ENCODE peak calls at places on chromosomes 16 and 17, in six cellular contexts. One of them, this sample, is unnamed. For H3K27me3, the result is how much of the 10 kb centered on the place peaks cover.

GRCh38 chr17:45230787-45231480 is 9.2 kb downstream of the FMNL1 start:
- DNase-seq in sigmoid colon: peak
- DNase-seq in tibial nerve: no peak
- DNase-seq in BJ: no peak
- DNase-seq in adrenal gland: peak
- DNase-seq in left ventricle myocardium inferior: peak
- DNase-seq in this sample: no peak

GRCh38 chr17:50475362-50475761 is 3.3 kb upstream of the RSAD1 start:
- DNase-seq in sigmoid colon: no peak
- DNase-seq in tibial nerve: no peak
- DNase-seq in BJ: no peak
- DNase-seq in adrenal gland: no peak
- DNase-seq in left ventricle myocardium inferior: no peak
- DNase-seq in this sample: no peak

GRCh38 chr16:84103678-84104077 is 13.1 kb downstream of the MBTPS1 start:
- DNase-seq in sigmoid colon: no peak
- DNase-seq in tibial nerve: no peak
- DNase-seq in BJ: no peak
- DNase-seq in adrenal gland: no peak
- DNase-seq in left ventricle myocardium inferior: no peak
- DNase-seq in this sample: no peak

GRCh38 chr17:16304832-16305231 is 48.4 kb downstream of the CENPV start:
- DNase-seq in sigmoid colon: no peak
- DNase-seq in tibial nerve: no peak
- DNase-seq in BJ: no peak
- DNase-seq in adrenal gland: no peak
- DNase-seq in left ventricle myocardium inferior: no peak
- DNase-seq in this sample: no peak

GRCh38 chr16:20303012-20303411 is 24.3 kb downstream of the GP2 start:
- DNase-seq in sigmoid colon: no peak
- DNase-seq in tibial nerve: no peak
- DNase-seq in BJ: no peak
- DNase-seq in adrenal gland: no peak
- DNase-seq in left ventricle myocardium inferior: no peak
- DNase-seq in this sample: no peak

GRCh38 chr17:10499950-10500349 is 18.4 kb downstream of the MYH1 start:
- DNase-seq in sigmoid colon: no peak
- DNase-seq in tibial nerve: no peak
- DNase-seq in BJ: no peak
- DNase-seq in adrenal gland: no peak
- DNase-seq in left ventricle myocardium inferior: no peak
- DNase-seq in this sample: no peak

GRCh38 chr17:64536913-64537312 is 30.1 kb downstream of the CEP95 start:
- DNase-seq in sigmoid colon: no peak
- DNase-seq in tibial nerve: no peak
- DNase-seq in BJ: no peak
- DNase-seq in adrenal gland: no peak
- DNase-seq in left ventricle myocardium inferior: no peak
- DNase-seq in this sample: no peak

GRCh38 chr16:71885261-71885650 is 1.3 kb upstream of the ZNF821 start:
- DNase-seq in sigmoid colon: no peak
- DNase-seq in tibial nerve: no peak
- DNase-seq in BJ: no peak
- DNase-seq in adrenal gland: no peak
- DNase-seq in left ventricle myocardium inferior: no peak
- DNase-seq in this sample: no peak

GRCh38 chr16:31129568-31130335 is 5.8 kb downstream of the PRSS8 start:
- DNase-seq in sigmoid colon: peak
- DNase-seq in tibial nerve: no peak
- DNase-seq in BJ: no peak
- DNase-seq in adrenal gland: peak
- DNase-seq in left ventricle myocardium inferior: peak
- DNase-seq in this sample: no peak

GRCh38 chr17:50219939-50220465 is 18.6 kb upstream of the COL1A1 start:
- DNase-seq in sigmoid colon: no peak
- DNase-seq in tibial nerve: no peak
- DNase-seq in BJ: no peak
- DNase-seq in adrenal gland: peak
- DNase-seq in left ventricle myocardium inferior: no peak
- DNase-seq in this sample: no peak

GRCh38 chr16:17024514-17024913 is 446.2 kb downstream of the XYLT1 start:
- DNase-seq in sigmoid colon: no peak
- DNase-seq in tibial nerve: no peak
- DNase-seq in BJ: no peak
- DNase-seq in adrenal gland: no peak
- DNase-seq in left ventricle myocardium inferior: no peak
- DNase-seq in this sample: no peak

GRCh38 chr16:23348579-23349469 is 46.7 kb downstream of the SCNN1B start:
- DNase-seq in sigmoid colon: peak
- DNase-seq in tibial nerve: no peak
- DNase-seq in BJ: no peak
- DNase-seq in adrenal gland: no peak
- DNase-seq in left ventricle myocardium inferior: no peak
- DNase-seq in this sample: no peak

GRCh38 chr17:5510776-5511175 is 24.4 kb downstream of the MIS12 start:
- DNase-seq in sigmoid colon: no peak
- DNase-seq in tibial nerve: no peak
- DNase-seq in BJ: no peak
- DNase-seq in adrenal gland: no peak
- DNase-seq in left ventricle myocardium inferior: no peak
- DNase-seq in this sample: no peak

GRCh38 chr17:18108400-18109312 is at the start of gene MYO15A:
- DNase-seq in sigmoid colon: no peak
- DNase-seq in tibial nerve: no peak
- DNase-seq in BJ: no peak
- DNase-seq in adrenal gland: no peak
- DNase-seq in left ventricle myocardium inferior: no peak
- DNase-seq in this sample: no peak

GRCh38 chr17:59154335-59154720 is 658 bp downstream of the SKA2 start:
- DNase-seq in sigmoid colon: peak
- DNase-seq in tibial nerve: peak
- DNase-seq in BJ: no peak
- DNase-seq in adrenal gland: peak
- DNase-seq in left ventricle myocardium inferior: no peak
- DNase-seq in this sample: peak

GRCh38 chr16:58264961-58265479 is 29.8 kb downstream of the PRSS54 start:
- DNase-seq in sigmoid colon: no peak
- DNase-seq in tibial nerve: no peak
- DNase-seq in BJ: peak
- DNase-seq in adrenal gland: peak
- DNase-seq in left ventricle myocardium inferior: no peak
- DNase-seq in this sample: no peak

GRCh38 chr17:28426081-28426519 is 20.1 kb upstream of the SLC46A1 start:
- DNase-seq in sigmoid colon: no peak
- DNase-seq in tibial nerve: no peak
- DNase-seq in BJ: no peak
- DNase-seq in adrenal gland: no peak
- DNase-seq in left ventricle myocardium inferior: no peak
- DNase-seq in this sample: no peak

GRCh38 chr17:71821512-71821911 is 299.3 kb upstream of the SOX9 start:
- DNase-seq in sigmoid colon: no peak
- DNase-seq in tibial nerve: no peak
- DNase-seq in BJ: no peak
- DNase-seq in adrenal gland: no peak
- DNase-seq in left ventricle myocardium inferior: no peak
- DNase-seq in this sample: no peak

GRCh38 chr16:30605148-30605547 is 5.0 kb downstream of the ZNF689 start:
- DNase-seq in sigmoid colon: no peak
- DNase-seq in tibial nerve: no peak
- DNase-seq in BJ: no peak
- DNase-seq in adrenal gland: no peak
- DNase-seq in left ventricle myocardium inferior: no peak
- DNase-seq in this sample: no peak

GRCh38 chr16:79651363-79651762 is 50.8 kb upstream of the MAF start:
- DNase-seq in sigmoid colon: peak
- DNase-seq in tibial nerve: peak
- DNase-seq in BJ: no peak
- DNase-seq in adrenal gland: peak
- DNase-seq in left ventricle myocardium inferior: peak
- DNase-seq in this sample: peak

GRCh38 chr17:82238562-82239201 is 9.8 kb downstream of the SLC16A3 start:
- DNase-seq in sigmoid colon: peak
- DNase-seq in tibial nerve: peak
- DNase-seq in BJ: peak
- DNase-seq in adrenal gland: peak
- DNase-seq in left ventricle myocardium inferior: peak
- DNase-seq in this sample: peak

GRCh38 chr17:29977836-29978235 is 36.4 kb downstream of the EFCAB5 start:
- DNase-seq in sigmoid colon: no peak
- DNase-seq in tibial nerve: no peak
- DNase-seq in BJ: peak
- DNase-seq in adrenal gland: no peak
- DNase-seq in left ventricle myocardium inferior: no peak
- DNase-seq in this sample: no peak

GRCh38 chr17:74051348-74051747 is 152.1 kb upstream of the RPL38 start:
- DNase-seq in sigmoid colon: no peak
- DNase-seq in tibial nerve: no peak
- DNase-seq in BJ: no peak
- DNase-seq in adrenal gland: no peak
- DNase-seq in left ventricle myocardium inferior: no peak
- DNase-seq in this sample: no peak
- H3K27me3 ChIP-seq in sigmoid colon: under half
- H3K27me3 ChIP-seq in tibial nerve: under half
- H3K27me3 ChIP-seq in BJ: under half
- H3K27me3 ChIP-seq in adrenal gland: under half
- H3K27me3 ChIP-seq in left ventricle myocardium inferior: half or more
- H3K27me3 ChIP-seq in this sample: under half

DNA sequence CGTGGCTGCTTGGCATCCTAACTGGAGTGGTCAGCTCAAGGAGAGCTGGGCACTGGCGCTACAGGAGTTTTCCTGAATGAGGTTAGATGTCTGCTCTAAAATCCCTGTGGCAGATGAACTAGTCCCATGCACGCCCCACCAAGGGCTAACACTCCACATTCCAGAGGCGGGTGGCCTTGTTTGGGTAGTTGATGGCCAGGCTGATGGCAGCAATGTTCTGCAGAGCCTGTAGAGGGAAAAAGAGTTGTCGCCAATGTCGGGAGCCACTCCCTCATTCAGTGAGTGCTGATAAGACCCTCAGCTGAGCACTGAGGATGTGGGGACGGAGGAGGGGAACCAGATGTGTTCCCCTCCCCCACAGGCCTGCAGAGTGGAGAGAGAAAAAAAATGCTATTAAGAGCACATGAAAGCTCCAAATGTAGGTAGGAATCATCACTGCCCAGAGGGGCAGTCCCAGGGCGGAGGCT is 42.5 kb upstream of the ATP2A3 start:
- DNase-seq in sigmoid colon: no peak
- DNase-seq in tibial nerve: no peak
- DNase-seq in BJ: no peak
- DNase-seq in adrenal gland: no peak
- DNase-seq in left ventricle myocardium inferior: no peak
- DNase-seq in this sample: no peak
- TF ChIP-seq CTCF in sigmoid colon: no peak
- TF ChIP-seq CTCF in tibial nerve: no peak
- TF ChIP-seq CTCF in BJ: no peak
- TF ChIP-seq CTCF in adrenal gland: no peak
- TF ChIP-seq CTCF in left ventricle myocardium inferior: no peak
- TF ChIP-seq CTCF in this sample: no peak

DNA sequence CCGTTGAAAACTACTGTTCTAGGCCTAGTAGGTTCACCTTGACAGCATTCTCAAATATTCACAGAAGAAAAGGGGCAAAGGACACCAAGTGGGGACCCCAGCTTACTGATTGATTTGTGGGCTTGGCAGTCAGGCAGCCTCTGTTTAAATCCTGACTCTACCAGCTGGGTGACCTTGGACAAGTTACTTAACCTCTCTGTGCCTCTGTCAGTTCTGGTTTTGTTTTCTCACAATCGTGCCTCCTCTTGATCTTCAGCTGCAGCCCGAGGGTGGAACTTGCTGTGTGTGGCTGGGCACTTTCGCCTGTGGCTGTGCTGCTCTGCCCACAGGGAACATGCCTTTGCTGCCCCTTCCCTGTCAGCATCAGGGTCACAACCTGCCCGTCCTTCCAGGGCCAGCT is 17.8 kb downstream of the RAP1GAP2 start:
- DNase-seq in sigmoid colon: no peak
- DNase-seq in tibial nerve: no peak
- DNase-seq in BJ: no peak
- DNase-seq in adrenal gland: no peak
- DNase-seq in left ventricle myocardium inferior: no peak
- DNase-seq in this sample: no peak
- H3K4me3 ChIP-seq in sigmoid colon: no peak
- H3K4me3 ChIP-seq in tibial nerve: no peak
- H3K4me3 ChIP-seq in BJ: no peak
- H3K4me3 ChIP-seq in adrenal gland: no peak
- H3K4me3 ChIP-seq in left ventricle myocardium inferior: peak
- H3K4me3 ChIP-seq in this sample: no peak

GRCh38 chr16:2341456-2342447 is 1.2 kb upstream of the ABCA3 start:
- DNase-seq in sigmoid colon: peak
- DNase-seq in tibial nerve: no peak
- DNase-seq in BJ: no peak
- DNase-seq in adrenal gland: peak
- DNase-seq in left ventricle myocardium inferior: peak
- DNase-seq in this sample: no peak

GRCh38 chr16:2337431-2338296 is 2.9 kb downstream of the ABCA3 start:
- DNase-seq in sigmoid colon: no peak
- DNase-seq in tibial nerve: no peak
- DNase-seq in BJ: no peak
- DNase-seq in adrenal gland: no peak
- DNase-seq in left ventricle myocardium inferior: no peak
- DNase-seq in this sample: no peak

GRCh38 chr16:2343211-2343610 is 2.7 kb upstream of the ABCA3 start:
- DNase-seq in sigmoid colon: no peak
- DNase-seq in tibial nerve: no peak
- DNase-seq in BJ: no peak
- DNase-seq in adrenal gland: no peak
- DNase-seq in left ventricle myocardium inferior: no peak
- DNase-seq in this sample: no peak

GRCh38 chr16:2339521-2340484 is 725 bp downstream of the ABCA3 start:
- DNase-seq in sigmoid colon: peak
- DNase-seq in tibial nerve: peak
- DNase-seq in BJ: no peak
- DNase-seq in adrenal gland: peak
- DNase-seq in left ventricle myocardium inferior: peak
- DNase-seq in this sample: peak

DNA sequence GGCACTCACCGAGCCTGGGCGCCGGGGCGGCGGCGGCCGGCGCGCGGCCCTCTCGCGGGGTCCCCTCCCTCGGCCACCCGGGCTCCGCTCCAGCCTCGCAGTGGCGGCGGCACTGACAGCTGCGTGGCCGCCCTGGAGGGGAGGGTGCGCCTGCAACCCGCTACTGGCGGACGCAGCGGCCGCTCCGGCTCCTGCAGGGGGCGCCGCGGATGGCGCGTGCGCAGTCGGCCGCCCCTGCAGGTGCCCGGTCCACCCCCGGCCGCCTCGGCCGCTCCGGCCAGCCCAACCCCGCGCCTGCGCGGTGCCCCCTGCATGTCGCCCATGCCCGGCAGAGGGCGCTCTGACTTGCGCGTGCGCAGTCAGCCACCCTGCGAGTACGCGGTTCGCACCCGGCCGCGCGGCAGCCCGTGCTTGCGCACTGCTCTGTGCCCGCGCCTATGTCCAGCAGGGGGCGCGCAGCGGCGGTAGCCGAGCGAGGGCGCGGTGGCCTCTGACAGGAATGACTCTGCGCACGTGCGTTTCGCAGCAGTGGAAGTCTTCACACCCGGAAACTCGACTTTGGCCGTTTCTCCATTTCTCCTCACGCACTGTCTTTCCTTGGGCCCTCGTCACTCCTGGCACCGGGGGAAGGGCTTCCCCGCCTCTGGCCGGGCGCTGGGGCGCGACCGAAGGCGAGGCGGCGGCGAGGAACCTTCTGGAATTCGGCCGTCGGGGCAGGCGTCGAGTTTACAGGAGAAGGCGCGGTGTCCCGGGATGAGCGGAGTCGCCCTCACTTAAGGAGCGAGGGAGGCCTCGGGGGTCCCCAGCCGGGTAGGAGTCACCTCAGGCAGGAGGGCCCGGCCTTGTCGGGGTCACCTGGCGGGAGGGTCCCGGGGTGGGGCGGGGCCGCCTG is at the start of gene ABCA3:
- DNase-seq in sigmoid colon: peak
- DNase-seq in tibial nerve: peak
- DNase-seq in BJ: peak
- DNase-seq in adrenal gland: peak
- DNase-seq in left ventricle myocardium inferior: peak
- DNase-seq in this sample: peak
- H3K27me3 ChIP-seq in sigmoid colon: under half
- H3K27me3 ChIP-seq in tibial nerve: under half
- H3K27me3 ChIP-seq in BJ: under half
- H3K27me3 ChIP-seq in adrenal gland: under half
- H3K27me3 ChIP-seq in left ventricle myocardium inferior: under half
- H3K27me3 ChIP-seq in this sample: under half

This sample was measured in dorsolateral prefrontal cortex.